ENCODE peak calls at places on chromosomes 11 and 22, in seven cellular contexts. W is body of pancreas; R is CD8-positive, alpha-beta T cell; Q is colonic mucosa; V is upper lobe of right lung; P is mesothelial cell of epicardium; L is psoas muscle. I is an unnamed sample.

GRCh38 chr11:78424334-78425270 is 7.0 kb upstream of the GAB2 start:
- DNase-seq in W (no peak), R (no peak), Q (no peak), V (no peak), P (no peak), L (no peak), I (no peak)

GRCh38 chr11:87122852-87123251 is 85.1 kb downstream of the TMEM135 start:
- DNase-seq in W (no peak), R (no peak), Q (no peak), V (no peak), P (no peak), L (no peak), I (no peak)

GRCh38 chr11:100918551-100919500 is 210.8 kb downstream of the PGR start:
- DNase-seq in W (peak), R (no peak), Q (peak), V (no peak), P (no peak), L (no peak), I (no peak)

GRCh38 chr11:131894615-131895544 is 524.5 kb downstream of the NTM start:
- DNase-seq in W (no peak), R (no peak), Q (no peak), V (no peak), P (no peak), L (no peak), I (no peak)

GRCh38 chr11:17700991-17701390 is 18.4 kb upstream of the MYOD1 start:
- DNase-seq in W (no peak), R (no peak), Q (no peak), V (no peak), P (no peak), L (no peak), I (no peak)

GRCh38 chr11:69335010-69335409 is 41.1 kb downstream of the MYEOV start:
- DNase-seq in W (no peak), R (no peak), Q (peak), V (peak), P (no peak), L (no peak), I (no peak)

GRCh38 chr11:1867381-1867780 is 14.5 kb downstream of the LSP1 start:
- DNase-seq in W (no peak), R (no peak), Q (no peak), V (no peak), P (no peak), L (peak), I (no peak)

GRCh38 chr22:29130490-29130889 is 57.7 kb downstream of the KREMEN1 start:
- DNase-seq in W (no peak), R (no peak), Q (no peak), V (no peak), P (no peak), L (no peak), I (no peak)

GRCh38 chr22:49449377-49449776 is 378.3 kb downstream of the BRD1 start:
- DNase-seq in W (no peak), R (no peak), Q (no peak), V (no peak), P (no peak), L (no peak), I (no peak)

GRCh38 chr11:14065692-14066091 is 103.2 kb downstream of the SPON1 start:
- DNase-seq in W (no peak), R (no peak), Q (no peak), V (no peak), P (no peak), L (no peak), I (no peak)

GRCh38 chr11:13429836-13430235 is 33.2 kb downstream of the BTBD10 start:
- DNase-seq in W (no peak), R (no peak), Q (no peak), V (no peak), P (no peak), L (no peak), I (no peak)

GRCh38 chr11:18248561-18248960 is at the start of gene SAA2:
- DNase-seq in W (no peak), R (no peak), Q (no peak), V (no peak), P (no peak), L (no peak), I (no peak)

GRCh38 chr22:48223488-48224190 is 1461.2 kb downstream of the TBC1D22A start:
- DNase-seq in W (no peak), R (no peak), Q (no peak), V (no peak), P (no peak), L (no peak), I (no peak)

GRCh38 chr11:94588366-94588952 is 21.3 kb downstream of the PIWIL4 start:
- DNase-seq in W (no peak), R (no peak), Q (no peak), V (no peak), P (no peak), L (no peak), I (no peak)

GRCh38 chr11:56841210-56841810 is 92.8 kb upstream of the OR9G4 start:
- DNase-seq in W (peak), R (peak), Q (peak), V (no peak), P (peak), L (peak), I (no peak)

GRCh38 chr11:109728056-109728455 is 306.1 kb downstream of the C11orf87 start:
- DNase-seq in W (no peak), R (no peak), Q (peak), V (no peak), P (no peak), L (no peak), I (no peak)

GRCh38 chr11:70476669-70477068 is 78.3 kb downstream of the CTTN start:
- DNase-seq in W (no peak), R (no peak), Q (no peak), V (no peak), P (no peak), L (no peak), I (no peak)

GRCh38 chr11:110376711-110377324 is 52.9 kb upstream of the FDX1 start:
- DNase-seq in W (peak), R (peak), Q (peak), V (peak), P (peak), L (peak), I (no peak)

GRCh38 chr11:133964946-133965632 is 8.3 kb upstream of the IGSF9B start:
- DNase-seq in W (no peak), R (no peak), Q (no peak), V (no peak), P (no peak), L (no peak), I (no peak)

GRCh38 chr11:131745405-131745804 is 375.0 kb downstream of the NTM start:
- DNase-seq in W (no peak), R (no peak), Q (no peak), V (no peak), P (no peak), L (no peak), I (no peak)

GRCh38 chr11:116454020-116454645 is 318.7 kb downstream of the BUD13 start:
- DNase-seq in W (peak), R (no peak), Q (peak), V (no peak), P (peak), L (no peak), I (no peak)

GRCh38 chr11:58671946-58672345 is 49.5 kb downstream of the CNTF start:
- DNase-seq in W (no peak), R (no peak), Q (no peak), V (no peak), P (no peak), L (no peak), I (no peak)

GRCh38 chr11:102733232-102733875 is 8.6 kb upstream of the MMP8 start:
- DNase-seq in W (peak), R (peak), Q (peak), V (peak), P (peak), L (no peak), I (no peak)

GRCh38 chr11:134949121-134949591 is 537.1 kb upstream of the B3GAT1 start:
- DNase-seq in W (no peak), R (no peak), Q (no peak), V (no peak), P (no peak), L (peak), I (no peak)

GRCh38 chr22:30266445-30267381 is at the start of gene OSM:
- DNase-seq in W (no peak), R (peak), Q (peak), V (peak), P (no peak), L (peak), I (peak)

GRCh38 chr11:116482716-116483115 is 290.1 kb downstream of the BUD13 start:
- DNase-seq in W (no peak), R (no peak), Q (no peak), V (no peak), P (no peak), L (no peak), I (no peak)

GRCh38 chr11:118635237-118635591 is 27.8 kb downstream of the PHLDB1 start:
- DNase-seq in W (no peak), R (no peak), Q (no peak), V (no peak), P (no peak), L (no peak), I (no peak)

DNA sequence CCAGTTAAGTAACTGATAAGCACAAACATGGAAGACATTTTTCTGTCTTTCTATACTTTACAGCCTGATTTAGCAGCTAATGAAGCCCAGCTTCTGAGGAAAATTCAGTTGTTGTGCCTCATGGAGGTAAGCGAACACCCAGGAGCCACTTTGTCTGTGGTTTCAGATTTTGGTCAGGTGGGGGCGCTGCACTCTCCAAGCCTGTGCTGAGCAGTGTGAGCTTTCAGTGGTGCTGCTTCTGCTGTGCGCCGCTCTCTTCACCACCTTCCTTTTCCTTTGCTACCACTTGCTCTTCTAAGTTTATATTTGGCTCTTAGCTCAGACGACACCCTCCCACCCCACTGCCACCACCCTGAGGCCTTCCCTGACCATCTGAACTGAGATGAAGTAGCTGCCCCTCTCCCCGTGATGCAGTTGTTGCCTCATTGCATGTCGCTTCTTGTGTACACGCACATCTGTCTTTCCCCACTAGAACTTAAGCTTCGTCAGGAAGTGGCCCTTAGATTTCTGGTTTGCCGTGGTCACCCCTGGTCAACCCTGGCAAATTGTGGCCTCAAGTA is 14.0 kb downstream of the PSMD13 start:
- DNase-seq in W (peak), R (peak), Q (peak), V (no peak), P (peak), L (peak), I (peak)
- TF ChIP-seq CTCF in W (peak), R (peak), Q (peak), V (peak), P (peak), L (peak), I (peak)

GRCh38 chr11:61258546-61258945 is 17.6 kb downstream of the PGA5 start:
- DNase-seq in W (no peak), R (no peak), Q (no peak), V (no peak), P (no peak), L (no peak), I (no peak)
- TF ChIP-seq CTCF in W (no peak), R (no peak), Q (no peak), V (no peak), P (no peak), L (no peak), I (no peak)

GRCh38 chr11:125637840-125638239 is 12.9 kb downstream of the CHEK1 start:
- DNase-seq in W (no peak), R (no peak), Q (no peak), V (no peak), P (no peak), L (no peak), I (no peak)
- TF ChIP-seq CTCF in W (no peak), R (no peak), Q (no peak), V (no peak), P (no peak), L (no peak), I (no peak)

GRCh38 chr11:62980133-62980760 is 4.5 kb downstream of the SLC22A6 start:
- DNase-seq in W (no peak), R (no peak), Q (no peak), V (no peak), P (no peak), L (no peak), I (no peak)

GRCh38 chr11:62976109-62976508 is 8.7 kb downstream of the SLC22A6 start:
- DNase-seq in W (no peak), R (no peak), Q (no peak), V (no peak), P (no peak), L (no peak), I (no peak)

GRCh38 chr11:62974848-62975522 is 9.8 kb downstream of the SLC22A6 start:
- DNase-seq in W (peak), R (no peak), Q (peak), V (peak), P (peak), L (peak), I (no peak)
- TF ChIP-seq CTCF in W (peak), R (no peak), Q (peak), V (peak), P (no peak), L (peak), I (no peak)

I was measured in natural killer cell.